ENCODE peak calls at places on chromosomes 16 and 17, in six cellular contexts. V is IMR-90, D is adrenal gland, H is K562, P is transverse colon, L is tibial nerve. O is an unnamed sample.

GRCh38 chr16:27270389-27270788 is 1.8 kb upstream of the NSMCE1 start:
- DNase-seq in P (no peak), V (no peak), L (no peak), D (no peak), H (no peak), O (no peak)

GRCh38 chr16:8572919-8573724 is 17.2 kb downstream of the TMEM114 start:
- DNase-seq in P (no peak), V (peak; percentile 37), H (peak; percentile 47), D (no peak), L (peak; percentile 13), O (no peak)

GRCh38 chr17:59696682-59697277 is 10.4 kb downstream of the PTRH2 start:
- DNase-seq in P (no peak), L (no peak), D (no peak), V (no peak), H (no peak), O (no peak)

GRCh38 chr17:12730931-12731521 is 58.3 kb upstream of the ARHGAP44 start:
- DNase-seq in L (no peak), D (peak; percentile 61), P (peak; percentile 81), H (peak; percentile 2), V (peak; percentile 78), O (peak; percentile 67)

GRCh38 chr17:72590382-72590781 is 469.6 kb downstream of the SOX9 start:
- DNase-seq in H (no peak), L (no peak), V (peak; percentile 90), P (no peak), D (no peak), O (no peak)

GRCh38 chr17:77164483-77165030 is 23.8 kb downstream of the SEC14L1 start:
- DNase-seq in H (peak; percentile 62), V (peak; percentile 53), D (peak; percentile 83), L (no peak), P (no peak), O (no peak)

GRCh38 chr16:50868577-50868976 is 126.7 kb downstream of the CYLD start:
- DNase-seq in L (no peak), D (no peak), P (no peak), V (no peak), H (no peak), O (no peak)

GRCh38 chr16:67781548-67781921 is 24.8 kb downstream of the RANBP10 start:
- DNase-seq in H (peak; percentile 56), P (no peak), L (no peak), D (no peak), V (no peak), O (no peak)

GRCh38 chr16:79870016-79870886 is 269.7 kb upstream of the MAF start:
- DNase-seq in L (no peak), P (no peak), H (no peak), D (no peak), V (no peak), O (no peak)

GRCh38 chr17:39270923-39271322 is 45.2 kb upstream of the STAC2 start:
- DNase-seq in V (peak; percentile 81), L (no peak), D (no peak), P (no peak), H (peak; percentile 61), O (no peak)

GRCh38 chr17:52026075-52026474 is 132.4 kb downstream of the CA10 start:
- DNase-seq in H (no peak), L (no peak), V (no peak), D (no peak), P (no peak), O (no peak)

GRCh38 chr17:78762007-78762406 is 20.1 kb downstream of the CYTH1 start:
- DNase-seq in L (no peak), H (no peak), P (no peak), D (no peak), V (peak; percentile 11), O (no peak)

GRCh38 chr17:56581635-56582605 is 11.6 kb upstream of the NOG start:
- DNase-seq in V (no peak), P (no peak), H (no peak), L (no peak), D (no peak), O (no peak)

GRCh38 chr17:77441130-77441920 is 300.6 kb downstream of the SEC14L1 start:
- DNase-seq in L (no peak), H (no peak), V (no peak), P (peak; percentile 57), D (no peak), O (no peak)

GRCh38 chr16:47018223-47018891 is 44.9 kb upstream of the DNAJA2 start:
- DNase-seq in P (peak; percentile 66), D (peak; percentile 80), H (peak; percentile 65), V (peak; percentile 10), L (no peak), O (peak; percentile 56)

GRCh38 chr16:25258856-25259179 is 1.2 kb upstream of the ZKSCAN2 start:
- DNase-seq in P (no peak), V (no peak), L (no peak), D (no peak), H (peak; percentile 37), O (no peak)

GRCh38 chr17:15479697-15480096 is 12.3 kb upstream of the CDRT4 start:
- DNase-seq in V (peak; percentile 41), D (no peak), P (no peak), L (no peak), H (no peak), O (no peak)

GRCh38 chr16:81880816-81881215 is 101.7 kb downstream of the PLCG2 start:
- DNase-seq in H (no peak), V (no peak), D (no peak), P (no peak), L (no peak), O (no peak)

GRCh38 chr17:76868669-76869208 is 535 bp downstream of the MGAT5B start:
- DNase-seq in P (no peak), V (no peak), L (no peak), D (no peak), H (no peak), O (no peak)

GRCh38 chr17:41649923-41650519 is 25.6 kb upstream of the KRT17 start:
- DNase-seq in H (no peak), D (no peak), V (no peak), L (no peak), P (no peak), O (no peak)

GRCh38 chr17:49815761-49816281 is 27.3 kb downstream of the KAT7 start:
- DNase-seq in P (no peak), D (no peak), L (no peak), H (no peak), V (no peak), O (no peak)

GRCh38 chr16:10581507-10581906 is 1.1 kb upstream of the EMP2 start:
- DNase-seq in H (no peak), L (no peak), P (no peak), D (no peak), V (peak; percentile 29), O (no peak)

GRCh38 chr16:27189335-27189972 is 13.9 kb upstream of the KDM8 start:
- DNase-seq in P (peak; percentile 64), D (no peak), V (no peak), H (no peak), L (no peak), O (no peak)

GRCh38 chr16:59527206-59527997 is 793.3 kb upstream of the GOT2 start:
- DNase-seq in P (no peak), L (no peak), V (peak; percentile 38), D (no peak), H (no peak), O (no peak)

GRCh38 chr17:5557485-5557884 is 26.8 kb downstream of the NLRP1 start:
- DNase-seq in L (no peak), D (no peak), V (peak; percentile 84), P (no peak), H (no peak), O (no peak)

GRCh38 chr17:79930786-79931516 is 91.7 kb upstream of the CBX4 start:
- DNase-seq in D (no peak), V (no peak), P (no peak), H (no peak), L (no peak), O (no peak)

GRCh38 chr17:66677201-66677981 is 157.5 kb upstream of the CACNG5 start:
- DNase-seq in V (peak; percentile 94), L (no peak), D (no peak), P (no peak), H (no peak), O (no peak)

GRCh38 chr16:79772028-79772427 is 171.5 kb upstream of the MAF start:
- DNase-seq in V (no peak), P (peak; percentile 35), D (no peak), L (no peak), H (no peak), O (no peak)

GRCh38 chr16:85461814-85462404 is 151.2 kb upstream of the GSE1 start:
- DNase-seq in P (no peak), H (peak; percentile 91), D (no peak), V (peak; percentile 50), L (no peak), O (no peak)

GRCh38 chr16:67967956-67968439 is 439 bp downstream of the SLC12A4 start:
- DNase-seq in P (peak; percentile 44), D (no peak), L (no peak), V (peak; percentile 25), H (peak; percentile 64), O (no peak)

GRCh38 chr17:74987909-74988711 is 678 bp downstream of the CDR2L start:
- DNase-seq in V (peak; percentile 76), L (peak; percentile 78), D (peak; percentile 88), P (peak; percentile 78), H (peak; percentile 78), O (peak; percentile 79)

GRCh38 chr17:76481091-76481655 is 13.8 kb downstream of the AANAT start:
- DNase-seq in H (no peak), P (peak; percentile 68), D (no peak), V (no peak), L (no peak), O (no peak)

GRCh38 chr16:17056666-17057065 is 414.1 kb downstream of the XYLT1 start:
- DNase-seq in H (no peak), L (no peak), P (no peak), D (no peak), V (no peak), O (no peak)

GRCh38 chr17:74307984-74308773 is 17.8 kb upstream of the KIF19 start:
- DNase-seq in V (no peak), H (peak; percentile 57), L (no peak), P (no peak), D (peak; percentile 69), O (no peak)

GRCh38 chr16:11175850-11176341 is 80.1 kb downstream of the SOCS1 start:
- DNase-seq in P (no peak), H (no peak), D (no peak), L (no peak), V (no peak), O (no peak)

GRCh38 chr17:31007695-31008373 is 37.0 kb downstream of the RNF135 start:
- DNase-seq in L (no peak), V (no peak), D (no peak), H (no peak), P (no peak), O (no peak)
- H3K27ac ChIP-seq in L (peak overlapping the region; percentile 86), V (no peak overlapping the region), D (peak overlapping the region; percentile 80), H (no peak overlapping the region), P (peak overlapping the region; percentile 74), O (peak overlapping the region; percentile 91)

GRCh38 chr17:83079340-83079747 is at the start of gene METRNL:
- DNase-seq in L (no peak), H (peak; percentile 79), P (peak; percentile 87), V (peak; percentile 50), D (peak; percentile 73), O (peak; percentile 78)
- TF ChIP-seq POLR2A in L (peak; percentile 60), H (no peak), P (no peak), V (peak; percentile 94), D (peak; percentile 76), O (no peak)

GRCh38 chr16:89019511-89019910 is 42.5 kb upstream of the CBFA2T3 start:
- DNase-seq in V (no peak), H (no peak), P (no peak), D (no peak), L (no peak), O (no peak)
- H3K27ac ChIP-seq in V (no peak overlapping the region), H (peak overlapping the region; percentile 55), P (no peak overlapping the region), D (no peak overlapping the region), L (no peak overlapping the region), O (no peak overlapping the region)

GRCh38 chr16:1299012-1299867 is 10.2 kb upstream of the UBE2I start:
- DNase-seq in D (no peak), H (peak; percentile 64), V (no peak), P (no peak), L (no peak), O (peak; percentile 80)
- TF ChIP-seq POLR2A in D (no peak), H (no peak), V (no peak), P (no peak), L (no peak), O (peak; percentile 62)

O was measured in breast epithelium.